ENCODE peak calls at places on chromosomes 3 and 15, in four cellular contexts. F is IMR-90, N is fibroblast of lung, Q is H9. W is an unnamed sample. For H4K20me1, the result is how much of the 10 kb centered on the place peaks cover.

GRCh38 chr3:122092460-122093165 is 37.5 kb downstream of the CD86 start:
- DNase-seq in F (peak), N (no peak), Q (peak), W (peak)

GRCh38 chr3:115293321-115293720 is 146.2 kb upstream of the ZBTB20 start:
- DNase-seq in F (no peak), N (no peak), Q (no peak), W (no peak)

GRCh38 chr15:69665641-69666091 is 213.0 kb downstream of the RPLP1 start:
- DNase-seq in F (no peak), N (no peak), Q (no peak), W (no peak)

GRCh38 chr3:194683431-194683830 is 2.3 kb upstream of the FAM43A start:
- DNase-seq in F (peak), N (no peak), Q (no peak), W (no peak)

GRCh38 chr15:69997701-69998273 is 99.9 kb downstream of the TLE3 start:
- DNase-seq in F (peak), N (peak), Q (no peak), W (no peak)

GRCh38 chr15:43881944-43882343 is 55.1 kb downstream of the WDR76 start:
- DNase-seq in F (no peak), N (no peak), Q (peak), W (no peak)

GRCh38 chr3:146166450-146167222 is 5.7 kb upstream of the PLOD2 start:
- DNase-seq in F (peak), N (peak), Q (no peak), W (no peak)

GRCh38 chr3:64501298-64501906 is 186.4 kb downstream of the ADAMTS9 start:
- DNase-seq in F (peak), N (peak), Q (no peak), W (no peak)

GRCh38 chr15:98729446-98730042 is 81.2 kb downstream of the IGF1R start:
- DNase-seq in F (no peak), N (no peak), Q (no peak), W (no peak)

DNA sequence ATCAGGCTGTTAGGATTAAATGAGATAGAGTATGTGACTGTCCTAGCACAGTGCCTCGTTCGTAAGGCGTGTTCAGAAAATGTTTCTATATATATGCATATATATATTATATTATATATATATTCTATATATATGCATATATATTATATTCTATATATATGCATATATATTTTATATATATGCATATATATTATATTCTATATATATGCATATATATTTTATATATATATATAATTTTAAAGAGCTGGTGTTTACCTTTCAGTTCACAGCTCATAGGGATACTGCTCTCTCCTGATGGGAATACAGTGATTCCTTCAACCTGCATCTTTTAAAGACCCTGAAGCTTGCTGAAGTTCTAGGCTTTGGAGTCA is 702 bp downstream of the NDUFB4 start:
- DNase-seq in F (no peak), N (no peak), Q (no peak), W (no peak)
- H3K9ac ChIP-seq in F (peak), N (peak), Q (peak), W (peak)

DNA sequence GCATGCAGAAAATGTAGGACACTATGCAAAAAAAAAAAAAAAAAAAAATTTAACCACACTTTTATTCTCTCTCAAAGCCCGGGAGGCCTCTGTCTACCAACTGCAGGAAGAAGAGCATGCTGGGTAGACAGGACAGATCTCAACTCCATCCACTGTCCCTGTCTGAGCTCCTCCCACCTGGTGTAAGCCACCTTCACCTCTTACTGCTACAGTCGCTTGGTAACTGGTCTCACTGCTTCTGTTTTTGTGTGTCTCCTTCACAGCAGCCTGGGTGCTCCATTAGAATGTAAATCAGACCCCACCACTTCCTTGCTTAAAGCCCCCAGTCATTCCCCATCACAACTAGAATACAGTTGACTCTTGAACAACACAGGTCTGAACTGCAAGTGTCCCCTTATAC is 115.1 kb upstream of the PROK2 start:
- DNase-seq in F (no peak), N (no peak), Q (no peak), W (no peak)
- H4K20me1 ChIP-seq in F (under half), N (under half), Q (under half), W (under half)

GRCh38 chr15:89803941-89804800 is 10.5 kb downstream of the ANPEP start:
- DNase-seq in F (no peak), N (no peak), Q (no peak), W (no peak)
- H3K9ac ChIP-seq in F (no peak), N (no peak), Q (no peak), W (no peak)

GRCh38 chr3:192435241-192435640 is 292.1 kb downstream of the FGF12 start:
- DNase-seq in F (no peak), N (no peak), Q (no peak), W (no peak)

GRCh38 chr3:192434186-192434585 is 293.2 kb downstream of the FGF12 start:
- DNase-seq in F (no peak), N (no peak), Q (no peak), W (no peak)

DNA sequence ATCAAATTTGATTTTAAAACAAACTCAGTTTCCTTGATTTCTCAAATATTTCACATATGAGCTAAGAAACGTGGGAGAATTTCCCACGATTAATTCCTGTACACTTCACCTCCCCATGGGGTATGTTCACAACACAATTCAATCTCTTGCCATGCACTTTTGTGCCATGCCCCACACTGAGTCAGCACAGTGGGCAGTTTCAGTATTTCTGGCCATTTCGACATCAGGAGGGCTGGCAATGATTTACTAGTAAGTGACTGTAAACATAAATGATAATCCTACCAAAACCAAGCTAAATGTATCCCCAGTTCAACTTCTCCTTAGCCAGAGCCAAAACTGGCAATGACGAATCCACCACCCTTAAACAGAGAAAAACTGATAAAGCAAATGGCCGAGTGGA is 293.6 kb downstream of the FGF12 start:
- DNase-seq in F (no peak), N (no peak), Q (no peak), W (no peak)
- H4K20me1 ChIP-seq in F (under half), N (under half), Q (under half), W (under half)

W was measured in MM.1S.